ENCODE peak calls at places on chromosomes 3 and 15, in seven cellular contexts. One of them, this sample, is unnamed.

GRCh38 chr3:14117468-14118399 is 6.9 kb downstream of the CHCHD4 start:
- DNase-seq in cardiac fibroblast: no peak
- DNase-seq in astrocyte of the spinal cord: no peak
- DNase-seq in suprapubic skin: no peak
- DNase-seq in PC-3: no peak
- DNase-seq in WERI-Rb-1: no peak
- DNase-seq in heart right ventricle: no peak
- DNase-seq in this sample: no peak

GRCh38 chr3:9970020-9970652 is 16.5 kb downstream of the EMC3 start:
- DNase-seq in cardiac fibroblast: peak; percentile 61
- DNase-seq in astrocyte of the spinal cord: peak; percentile 75
- DNase-seq in suprapubic skin: no peak
- DNase-seq in PC-3: peak; percentile 94
- DNase-seq in WERI-Rb-1: no peak
- DNase-seq in heart right ventricle: no peak
- DNase-seq in this sample: no peak

GRCh38 chr3:70933105-70933810 is 620.8 kb upstream of the MDFIC2 start:
- DNase-seq in cardiac fibroblast: no peak
- DNase-seq in astrocyte of the spinal cord: no peak
- DNase-seq in suprapubic skin: no peak
- DNase-seq in PC-3: peak; percentile 70
- DNase-seq in WERI-Rb-1: no peak
- DNase-seq in heart right ventricle: no peak
- DNase-seq in this sample: no peak

GRCh38 chr15:66803182-66803729 is 101.2 kb downstream of the SMAD6 start:
- DNase-seq in cardiac fibroblast: peak; percentile 99
- DNase-seq in astrocyte of the spinal cord: peak; percentile 97
- DNase-seq in suprapubic skin: peak; percentile 93
- DNase-seq in PC-3: peak; percentile 97
- DNase-seq in WERI-Rb-1: no peak
- DNase-seq in heart right ventricle: peak; percentile 85
- DNase-seq in this sample: peak; percentile 69

GRCh38 chr3:141828487-141829284 is 47.8 kb upstream of the ATP1B3 start:
- DNase-seq in cardiac fibroblast: peak; percentile 67
- DNase-seq in astrocyte of the spinal cord: no peak
- DNase-seq in suprapubic skin: peak; percentile 81
- DNase-seq in PC-3: peak; percentile 57
- DNase-seq in WERI-Rb-1: peak; percentile 53
- DNase-seq in heart right ventricle: peak; percentile 32
- DNase-seq in this sample: no peak

GRCh38 chr3:155131104-155131503 is 51.0 kb downstream of the MME start:
- DNase-seq in cardiac fibroblast: peak; percentile 71
- DNase-seq in astrocyte of the spinal cord: peak; percentile 35
- DNase-seq in suprapubic skin: no peak
- DNase-seq in PC-3: no peak
- DNase-seq in WERI-Rb-1: no peak
- DNase-seq in heart right ventricle: peak; percentile 4
- DNase-seq in this sample: no peak

GRCh38 chr3:43907508-43907858 is 216.7 kb downstream of the ABHD5 start:
- DNase-seq in cardiac fibroblast: no peak
- DNase-seq in astrocyte of the spinal cord: no peak
- DNase-seq in suprapubic skin: no peak
- DNase-seq in PC-3: no peak
- DNase-seq in WERI-Rb-1: no peak
- DNase-seq in heart right ventricle: no peak
- DNase-seq in this sample: no peak

GRCh38 chr15:100330629-100331215 is 11.1 kb downstream of the ADAMTS17 start:
- DNase-seq in cardiac fibroblast: no peak
- DNase-seq in astrocyte of the spinal cord: no peak
- DNase-seq in suprapubic skin: no peak
- DNase-seq in PC-3: no peak
- DNase-seq in WERI-Rb-1: no peak
- DNase-seq in heart right ventricle: no peak
- DNase-seq in this sample: no peak

GRCh38 chr3:140432176-140432753 is 245.6 kb upstream of the TRIM42 start:
- DNase-seq in cardiac fibroblast: no peak
- DNase-seq in astrocyte of the spinal cord: peak; percentile 24
- DNase-seq in suprapubic skin: no peak
- DNase-seq in PC-3: no peak
- DNase-seq in WERI-Rb-1: peak; percentile 54
- DNase-seq in heart right ventricle: no peak
- DNase-seq in this sample: no peak

GRCh38 chr3:65605876-65606432 is 432.8 kb downstream of the MAGI1 start:
- DNase-seq in cardiac fibroblast: peak; percentile 10
- DNase-seq in astrocyte of the spinal cord: no peak
- DNase-seq in suprapubic skin: no peak
- DNase-seq in PC-3: peak; percentile 57
- DNase-seq in WERI-Rb-1: no peak
- DNase-seq in heart right ventricle: no peak
- DNase-seq in this sample: no peak

GRCh38 chr3:24296441-24297205 is 198.0 kb downstream of the THRB start:
- DNase-seq in cardiac fibroblast: no peak
- DNase-seq in astrocyte of the spinal cord: peak; percentile 18
- DNase-seq in suprapubic skin: no peak
- DNase-seq in PC-3: peak; percentile 92
- DNase-seq in WERI-Rb-1: no peak
- DNase-seq in heart right ventricle: no peak
- DNase-seq in this sample: no peak

GRCh38 chr15:68704496-68705021 is 116.1 kb downstream of the ANP32A start:
- DNase-seq in cardiac fibroblast: peak; percentile 90
- DNase-seq in astrocyte of the spinal cord: no peak
- DNase-seq in suprapubic skin: no peak
- DNase-seq in PC-3: no peak
- DNase-seq in WERI-Rb-1: peak; percentile 69
- DNase-seq in heart right ventricle: peak; percentile 87
- DNase-seq in this sample: no peak

GRCh38 chr15:65377976-65378366 is at the start of gene IGDCC3:
- DNase-seq in cardiac fibroblast: no peak
- DNase-seq in astrocyte of the spinal cord: no peak
- DNase-seq in suprapubic skin: no peak
- DNase-seq in PC-3: no peak
- DNase-seq in WERI-Rb-1: peak; percentile 70
- DNase-seq in heart right ventricle: no peak
- DNase-seq in this sample: no peak

GRCh38 chr3:25585361-25586166 is 79.1 kb downstream of the TOP2B start:
- DNase-seq in cardiac fibroblast: no peak
- DNase-seq in astrocyte of the spinal cord: peak; percentile 25
- DNase-seq in suprapubic skin: no peak
- DNase-seq in PC-3: no peak
- DNase-seq in WERI-Rb-1: no peak
- DNase-seq in heart right ventricle: no peak
- DNase-seq in this sample: no peak

GRCh38 chr15:89888214-89888804 is 5.5 kb downstream of the AP3S2 start:
- DNase-seq in cardiac fibroblast: peak; percentile 80
- DNase-seq in astrocyte of the spinal cord: peak; percentile 69
- DNase-seq in suprapubic skin: no peak
- DNase-seq in PC-3: peak; percentile 82
- DNase-seq in WERI-Rb-1: peak; percentile 46
- DNase-seq in heart right ventricle: no peak
- DNase-seq in this sample: no peak

GRCh38 chr15:25860885-25861866 is 2.0 kb downstream of the ATP10A start:
- DNase-seq in cardiac fibroblast: no peak
- DNase-seq in astrocyte of the spinal cord: no peak
- DNase-seq in suprapubic skin: no peak
- DNase-seq in PC-3: no peak
- DNase-seq in WERI-Rb-1: no peak
- DNase-seq in heart right ventricle: no peak
- DNase-seq in this sample: no peak

GRCh38 chr15:40329804-40330203 is 6.3 kb downstream of the INAFM2 start:
- DNase-seq in cardiac fibroblast: no peak
- DNase-seq in astrocyte of the spinal cord: no peak
- DNase-seq in suprapubic skin: no peak
- DNase-seq in PC-3: no peak
- DNase-seq in WERI-Rb-1: no peak
- DNase-seq in heart right ventricle: no peak
- DNase-seq in this sample: no peak

GRCh38 chr3:147915057-147915456 is 505.9 kb downstream of the ZIC1 start:
- DNase-seq in cardiac fibroblast: no peak
- DNase-seq in astrocyte of the spinal cord: peak; percentile 54
- DNase-seq in suprapubic skin: no peak
- DNase-seq in PC-3: no peak
- DNase-seq in WERI-Rb-1: no peak
- DNase-seq in heart right ventricle: no peak
- DNase-seq in this sample: no peak

GRCh38 chr3:53845103-53845880 is 927 bp downstream of the CHDH start:
- DNase-seq in cardiac fibroblast: peak; percentile 29
- DNase-seq in astrocyte of the spinal cord: peak; percentile 23
- DNase-seq in suprapubic skin: no peak
- DNase-seq in PC-3: peak; percentile 67
- DNase-seq in WERI-Rb-1: peak; percentile 39
- DNase-seq in heart right ventricle: peak; percentile 44
- DNase-seq in this sample: no peak

GRCh38 chr3:192303235-192303634 is 424.1 kb downstream of the FGF12 start:
- DNase-seq in cardiac fibroblast: no peak
- DNase-seq in astrocyte of the spinal cord: no peak
- DNase-seq in suprapubic skin: no peak
- DNase-seq in PC-3: no peak
- DNase-seq in WERI-Rb-1: peak; percentile 54
- DNase-seq in heart right ventricle: no peak
- DNase-seq in this sample: no peak

GRCh38 chr3:185728630-185729334 is 96.1 kb downstream of the IGF2BP2 start:
- DNase-seq in cardiac fibroblast: peak; percentile 56
- DNase-seq in astrocyte of the spinal cord: no peak
- DNase-seq in suprapubic skin: no peak
- DNase-seq in PC-3: no peak
- DNase-seq in WERI-Rb-1: no peak
- DNase-seq in heart right ventricle: no peak
- DNase-seq in this sample: no peak

GRCh38 chr3:47877719-47878118 is 74.8 kb downstream of the DHX30 start:
- DNase-seq in cardiac fibroblast: no peak
- DNase-seq in astrocyte of the spinal cord: no peak
- DNase-seq in suprapubic skin: no peak
- DNase-seq in PC-3: no peak
- DNase-seq in WERI-Rb-1: no peak
- DNase-seq in heart right ventricle: no peak
- DNase-seq in this sample: no peak

GRCh38 chr15:100940785-100941379 is 21.7 kb downstream of the LRRK1 start:
- DNase-seq in cardiac fibroblast: no peak
- DNase-seq in astrocyte of the spinal cord: no peak
- DNase-seq in suprapubic skin: no peak
- DNase-seq in PC-3: no peak
- DNase-seq in WERI-Rb-1: no peak
- DNase-seq in heart right ventricle: no peak
- DNase-seq in this sample: no peak

GRCh38 chr3:114108137-114108536 is 51.6 kb downstream of the QTRT2 start:
- DNase-seq in cardiac fibroblast: no peak
- DNase-seq in astrocyte of the spinal cord: no peak
- DNase-seq in suprapubic skin: no peak
- DNase-seq in PC-3: no peak
- DNase-seq in WERI-Rb-1: no peak
- DNase-seq in heart right ventricle: no peak
- DNase-seq in this sample: no peak

GRCh38 chr15:69806287-69806915 is 291.3 kb downstream of the TLE3 start:
- DNase-seq in cardiac fibroblast: no peak
- DNase-seq in astrocyte of the spinal cord: no peak
- DNase-seq in suprapubic skin: no peak
- DNase-seq in PC-3: no peak
- DNase-seq in WERI-Rb-1: no peak
- DNase-seq in heart right ventricle: no peak
- DNase-seq in this sample: no peak

GRCh38 chr3:59388555-59389280 is 338.9 kb upstream of the CFAP20DC start:
- DNase-seq in cardiac fibroblast: no peak
- DNase-seq in astrocyte of the spinal cord: no peak
- DNase-seq in suprapubic skin: no peak
- DNase-seq in PC-3: peak; percentile 67
- DNase-seq in WERI-Rb-1: no peak
- DNase-seq in heart right ventricle: no peak
- DNase-seq in this sample: no peak

GRCh38 chr3:127083778-127084355 is 101.0 kb downstream of the PLXNA1 start:
- DNase-seq in cardiac fibroblast: no peak
- DNase-seq in astrocyte of the spinal cord: no peak
- DNase-seq in suprapubic skin: no peak
- DNase-seq in PC-3: no peak
- DNase-seq in WERI-Rb-1: no peak
- DNase-seq in heart right ventricle: no peak
- DNase-seq in this sample: no peak
- TF ChIP-seq CTCF in cardiac fibroblast: no peak
- TF ChIP-seq CTCF in astrocyte of the spinal cord: no peak
- TF ChIP-seq CTCF in suprapubic skin: no peak
- TF ChIP-seq CTCF in PC-3: no peak
- TF ChIP-seq CTCF in WERI-Rb-1: peak; percentile 53
- TF ChIP-seq CTCF in heart right ventricle: no peak
- TF ChIP-seq CTCF in this sample: no peak

DNA sequence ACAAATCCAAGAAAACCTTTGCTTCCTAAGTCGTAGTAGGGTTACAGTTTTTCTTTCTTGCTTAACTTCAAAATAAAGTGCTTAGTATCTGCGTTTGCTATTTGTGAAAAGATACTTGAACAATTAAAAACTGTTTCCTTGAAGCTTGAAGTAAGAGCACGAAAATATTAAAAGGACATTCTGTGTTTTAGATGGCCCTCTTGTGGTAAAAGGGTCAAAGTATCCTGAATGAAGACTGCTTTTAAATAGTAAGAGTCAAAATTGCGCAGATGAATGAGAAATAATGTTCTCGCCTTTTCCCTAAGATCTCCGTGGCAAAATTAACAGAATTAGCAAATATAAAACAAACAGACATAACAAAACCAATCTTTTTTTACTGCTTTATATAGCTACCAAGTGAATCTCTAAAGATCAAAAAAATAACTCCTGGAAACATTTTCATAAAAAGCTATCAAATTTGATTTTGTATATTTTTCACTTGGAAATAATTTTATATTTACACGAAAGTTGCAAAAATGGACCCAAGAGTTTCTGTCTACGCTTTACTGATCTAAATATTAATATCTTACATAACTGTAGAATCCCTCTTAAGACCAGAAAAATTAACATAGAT is 175.4 kb downstream of the MBNL1 start:
- DNase-seq in cardiac fibroblast: peak; percentile 85
- DNase-seq in astrocyte of the spinal cord: peak; percentile 79
- DNase-seq in suprapubic skin: no peak
- DNase-seq in PC-3: peak; percentile 78
- DNase-seq in WERI-Rb-1: no peak
- DNase-seq in heart right ventricle: no peak
- DNase-seq in this sample: no peak
- TF ChIP-seq CTCF in cardiac fibroblast: peak; percentile 53
- TF ChIP-seq CTCF in astrocyte of the spinal cord: peak; percentile 49
- TF ChIP-seq CTCF in suprapubic skin: peak; percentile 53
- TF ChIP-seq CTCF in PC-3: peak; percentile 90
- TF ChIP-seq CTCF in WERI-Rb-1: peak; percentile 23
- TF ChIP-seq CTCF in heart right ventricle: peak; percentile 66
- TF ChIP-seq CTCF in this sample: peak; percentile 24

GRCh38 chr15:78000089-78000926 is 77.2 kb downstream of the TBC1D2B start:
- DNase-seq in cardiac fibroblast: peak; percentile 62
- DNase-seq in astrocyte of the spinal cord: peak; percentile 60
- DNase-seq in suprapubic skin: no peak
- DNase-seq in PC-3: peak; percentile 56
- DNase-seq in WERI-Rb-1: peak; percentile 85
- DNase-seq in heart right ventricle: peak; percentile 57
- DNase-seq in this sample: peak; percentile 55
- TF ChIP-seq CTCF in cardiac fibroblast: peak; percentile 31
- TF ChIP-seq CTCF in astrocyte of the spinal cord: peak; percentile 71
- TF ChIP-seq CTCF in suprapubic skin: peak; percentile 42
- TF ChIP-seq CTCF in PC-3: peak; percentile 63
- TF ChIP-seq CTCF in WERI-Rb-1: peak; percentile 89
- TF ChIP-seq CTCF in heart right ventricle: peak; percentile 45
- TF ChIP-seq CTCF in this sample: no peak

DNA sequence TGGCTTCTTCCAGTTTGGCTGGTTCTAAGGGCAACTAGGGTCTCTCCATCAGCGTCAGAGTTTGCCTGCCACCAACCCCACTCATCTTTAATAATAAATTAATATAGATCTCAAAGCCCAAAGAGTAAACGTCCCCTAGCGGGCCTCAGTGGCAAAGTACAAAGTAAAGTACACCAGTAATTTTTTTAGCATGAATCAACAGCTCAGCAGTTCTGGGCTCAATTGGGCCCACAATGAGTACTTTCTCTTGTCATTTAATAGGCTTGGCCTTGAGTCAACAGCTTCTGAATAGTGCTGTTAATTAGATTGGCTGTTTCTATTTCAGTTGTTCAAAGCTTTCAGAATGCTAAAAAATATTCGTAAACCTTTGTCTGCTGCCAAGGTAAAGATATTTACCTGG is 89.0 kb upstream of the PFN2 start:
- DNase-seq in cardiac fibroblast: no peak
- DNase-seq in astrocyte of the spinal cord: no peak
- DNase-seq in suprapubic skin: no peak
- DNase-seq in PC-3: no peak
- DNase-seq in WERI-Rb-1: no peak
- DNase-seq in heart right ventricle: no peak
- DNase-seq in this sample: no peak
- TF ChIP-seq CTCF in cardiac fibroblast: no peak
- TF ChIP-seq CTCF in astrocyte of the spinal cord: no peak
- TF ChIP-seq CTCF in suprapubic skin: no peak
- TF ChIP-seq CTCF in PC-3: no peak
- TF ChIP-seq CTCF in WERI-Rb-1: no peak
- TF ChIP-seq CTCF in heart right ventricle: no peak
- TF ChIP-seq CTCF in this sample: no peak